ENCODE peak calls at places on chromosomes 12 and 14, in six cellular contexts. C is hepatocyte, L is neural progenitor cell, A is HCT116, Y is PC-3, I is GM23248. Z is an unnamed sample.
A peak's percentile ranks its signal among the peaks of the same experiment; 100 is the strongest.

GRCh38 chr12:21818627-21819026 is 44.1 kb upstream of the KCNJ8 start:
- DNase-seq in C (no peak), I (peak; percentile 52), A (no peak), L (no peak), Y (no peak), Z (no peak)

GRCh38 chr14:44803239-44803905 is 158.4 kb downstream of the KLHL28 start:
- DNase-seq in Y (peak; percentile 77), I (peak; percentile 76), L (peak; percentile 61), C (peak; percentile 58), A (peak; percentile 45), Z (peak; percentile 29)

GRCh38 chr12:123011701-123012100 is 31.2 kb downstream of the ARL6IP4 start:
- DNase-seq in I (no peak), A (no peak), L (no peak), C (no peak), Y (no peak), Z (no peak)

GRCh38 chr14:85596562-85596961 is 66.6 kb downstream of the FLRT2 start:
- DNase-seq in L (no peak), A (no peak), I (no peak), C (no peak), Y (no peak), Z (no peak)

GRCh38 chr12:4089147-4089606 is 184.4 kb upstream of the CCND2 start:
- DNase-seq in C (peak; percentile 32), A (no peak), L (no peak), I (peak; percentile 3), Y (no peak), Z (no peak)

GRCh38 chr12:38886064-38886463 is 19.3 kb downstream of the CPNE8 start:
- DNase-seq in I (peak; percentile 52), Y (peak; percentile 94), A (peak; percentile 4), L (no peak), C (peak; percentile 70), Z (no peak)

GRCh38 chr12:25718081-25718731 is 165.1 kb upstream of the LMNTD1 start:
- DNase-seq in L (no peak), A (no peak), Y (no peak), I (peak; percentile 51), C (no peak), Z (no peak)

GRCh38 chr12:97435153-97435552 is 27.5 kb upstream of the RMST start:
- DNase-seq in I (no peak), Y (no peak), A (no peak), C (no peak), L (no peak), Z (no peak)

GRCh38 chr14:88476375-88476774 is 78.4 kb downstream of the PTPN21 start:
- DNase-seq in I (no peak), C (no peak), L (no peak), A (no peak), Y (peak; percentile 45), Z (no peak)

GRCh38 chr12:7937867-7938506 is 2.0 kb upstream of the SLC2A3 start:
- DNase-seq in C (no peak), Y (no peak), L (no peak), A (no peak), I (peak; percentile 58), Z (no peak)

GRCh38 chr12:80709811-80710726 is 2.6 kb downstream of the MYF6 start:
- DNase-seq in L (peak; percentile 75), Y (peak; percentile 39), I (no peak), C (peak; percentile 19), A (peak; percentile 4), Z (no peak)

GRCh38 chr14:104237651-104238423 is 99.5 kb downstream of the KIF26A start:
- DNase-seq in A (no peak), L (no peak), I (no peak), C (no peak), Y (no peak), Z (no peak)

GRCh38 chr14:24607081-24607480 is 2.4 kb downstream of the GZMH start:
- DNase-seq in C (no peak), L (no peak), I (no peak), A (no peak), Y (no peak), Z (peak; percentile 76)

GRCh38 chr12:22700126-22700525 is 75.2 kb downstream of the ETNK1 start:
- DNase-seq in L (no peak), C (peak; percentile 26), A (no peak), Y (no peak), I (peak; percentile 25), Z (no peak)

GRCh38 chr12:53190108-53190729 is 9.5 kb upstream of the CSAD start:
- DNase-seq in C (peak; percentile 83), Y (peak; percentile 52), I (peak; percentile 91), L (peak; percentile 70), A (peak; percentile 23), Z (peak; percentile 86)

GRCh38 chr12:53192531-53193021 is 11.9 kb upstream of the CSAD start:
- DNase-seq in Y (no peak), L (no peak), A (no peak), C (no peak), I (no peak), Z (peak; percentile 34)

GRCh38 chr12:53193040-53193439 is 12.3 kb upstream of the CSAD start:
- DNase-seq in I (no peak), A (no peak), C (no peak), L (no peak), Y (no peak), Z (no peak)

GRCh38 chr12:53191885-53192530 is 11.3 kb upstream of the CSAD start:
- DNase-seq in A (no peak), Y (no peak), I (no peak), L (no peak), C (no peak), Z (peak; percentile 23)

GRCh38 chr12:53191096-53191884 is 10.6 kb upstream of the CSAD start:
- DNase-seq in L (no peak), Y (no peak), I (no peak), A (no peak), C (no peak), Z (peak; percentile 47)
- H3K36me3 ChIP-seq in L (no peaks in the 10 kb centered on the region), Y (peaks cover 25% of the 10 kb centered on the region), I (peaks cover 16% of the 10 kb centered on the region), A (peaks cover 14% of the 10 kb centered on the region), C (no peaks in the 10 kb centered on the region), Z (peaks cover 44% of the 10 kb centered on the region)

DNA sequence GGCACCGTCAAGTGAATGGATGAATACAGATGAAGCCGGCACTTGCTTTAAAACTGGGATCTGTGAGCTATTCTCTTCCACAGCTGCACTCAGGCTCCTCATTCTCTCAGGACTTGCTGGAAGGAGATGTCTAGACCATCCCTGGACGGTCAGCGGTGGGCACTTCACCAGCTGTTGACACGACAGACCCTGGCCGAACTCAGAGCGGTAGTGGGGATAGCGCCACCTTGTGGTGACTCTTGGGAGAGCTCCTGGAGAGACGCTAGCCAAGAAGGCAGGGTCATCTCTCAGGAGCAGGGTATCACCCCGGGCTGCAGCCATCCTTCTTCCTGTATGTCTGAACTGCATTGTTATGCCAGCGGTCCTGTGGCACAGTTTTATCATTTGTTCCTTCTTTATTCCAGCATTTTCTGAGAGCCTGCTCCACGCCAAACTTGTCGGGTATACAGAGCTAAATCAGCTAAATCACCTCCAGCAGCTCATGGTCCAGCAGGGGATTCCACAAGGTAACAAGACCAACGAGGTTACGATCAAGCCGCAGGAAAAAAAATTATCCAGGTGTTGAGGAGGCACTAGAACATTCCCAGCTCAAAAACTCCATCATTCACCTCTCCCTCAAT is 10.0 kb downstream of the WNT1 start:
- DNase-seq in Y (peak; percentile 71), A (no peak), L (peak; percentile 87), C (peak; percentile 73), I (peak; percentile 57), Z (peak; percentile 64)
- TF ChIP-seq EZH2phosphoT487 in Y (no peak), A (no peak), L (no peak), C (no peak), I (no peak), Z (no peak)

DNA sequence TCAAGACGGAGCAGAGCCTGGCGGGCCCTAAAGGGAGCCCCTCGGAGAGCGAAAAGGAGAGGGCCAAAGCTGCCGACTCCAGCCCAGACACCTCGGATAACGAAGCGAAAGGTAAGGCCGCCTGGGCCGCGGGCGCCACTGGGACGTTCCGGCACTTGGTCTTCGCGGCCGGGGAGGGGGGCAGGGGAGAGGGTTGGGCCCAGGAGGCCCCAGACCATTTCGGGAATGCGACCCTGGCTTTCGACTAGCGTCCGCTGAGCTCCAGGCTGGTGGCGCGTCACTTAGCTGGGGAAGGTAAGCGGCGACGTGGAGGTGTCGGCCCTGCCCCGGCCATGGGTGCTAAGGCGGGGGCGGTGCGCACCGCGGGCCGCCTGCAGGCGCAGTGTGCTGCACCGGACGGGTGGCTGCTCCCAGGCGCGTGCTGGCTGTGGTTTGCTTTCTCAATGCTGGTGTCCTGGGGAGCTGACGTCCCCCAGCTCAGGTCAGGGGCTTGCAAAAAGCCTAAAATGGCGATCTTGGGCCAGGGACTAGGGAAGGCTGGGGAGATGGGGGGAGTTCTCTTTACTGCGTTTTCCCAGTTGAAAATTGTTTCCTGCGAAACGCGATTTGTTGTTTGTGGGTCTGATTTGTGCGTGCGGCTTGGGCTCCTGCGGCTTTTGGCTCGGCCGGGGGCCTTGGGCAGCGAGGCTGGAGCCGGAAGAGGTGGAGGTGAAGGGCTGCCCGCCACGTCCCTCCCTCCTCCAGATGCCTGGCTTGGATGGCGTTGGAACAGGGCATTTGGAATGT is 1.1 kb downstream of the HOXC10 start:
- DNase-seq in Y (no peak), I (peak; percentile 64), C (no peak), A (no peak), L (no peak), Z (no peak)
- TF ChIP-seq EZH2 in Y (no peak), I (peak; percentile 49), C (peak; percentile 98), A (no peak), L (peak; percentile 99), Z (no peak)

GRCh38 chr12:112299704-112300103 is 82.5 kb downstream of the HECTD4 start:
- DNase-seq in C (no peak), Y (no peak), L (no peak), A (no peak), I (no peak), Z (no peak)
- H3K36me3 ChIP-seq in C (no peaks in the 10 kb centered on the region), Y (peaks cover 8% of the 10 kb centered on the region), L (no peaks in the 10 kb centered on the region), A (no peaks in the 10 kb centered on the region), I (peaks cover 5% of the 10 kb centered on the region), Z (no peaks in the 10 kb centered on the region)

GRCh38 chr12:116771651-116772050 is 33.5 kb downstream of the RNFT2 start:
- DNase-seq in Y (peak; percentile 67), I (no peak), C (no peak), A (no peak), L (no peak), Z (no peak)
- TF ChIP-seq EZH2phosphoT487 in Y (no peak), I (no peak), C (no peak), A (no peak), L (no peak), Z (no peak)